ENCODE peak calls at places on chromosomes 11 and 22, in seven cellular contexts. A, F, Q, G, P, V and S are unnamed samples.

GRCh38 chr11:93817426-93818348 is 32.7 kb downstream of the VSTM5 start:
- DNase-seq in P (no peak), Q (no peak), G (no peak), A (no peak), V (no peak), F (no peak), S (no peak)

GRCh38 chr11:16895306-16895705 is 118.9 kb downstream of the PLEKHA7 start:
- DNase-seq in P (no peak), A (no peak), Q (peak), V (peak), F (no peak), G (no peak), S (no peak)

GRCh38 chr11:72781063-72781312 is 12.9 kb downstream of the STARD10 start:
- DNase-seq in Q (no peak), G (no peak), F (no peak), V (no peak), A (no peak), P (no peak), S (no peak)

GRCh38 chr22:44348963-44349950 is 36.5 kb upstream of the SHISAL1 start:
- DNase-seq in Q (no peak), G (no peak), F (no peak), V (no peak), P (no peak), A (no peak), S (no peak)

GRCh38 chr22:26374645-26375044 is 54.4 kb upstream of the ASPHD2 start:
- DNase-seq in P (no peak), Q (no peak), A (no peak), G (no peak), V (no peak), F (no peak), S (no peak)

GRCh38 chr11:34223021-34223813 is 117.8 kb downstream of the NAT10 start:
- DNase-seq in V (peak), A (no peak), Q (peak), G (peak), P (peak), F (no peak), S (no peak)

GRCh38 chr11:69368119-69368880 is 74.3 kb downstream of the MYEOV start:
- DNase-seq in P (no peak), F (no peak), Q (no peak), A (no peak), V (no peak), G (no peak), S (no peak)

GRCh38 chr22:35315141-35315854 is 15.6 kb downstream of the TOM1 start:
- DNase-seq in V (no peak), A (no peak), Q (no peak), P (no peak), G (no peak), F (no peak), S (no peak)

GRCh38 chr22:27153386-27153785 is 496.0 kb downstream of the MIAT start:
- DNase-seq in Q (peak), F (no peak), G (no peak), A (no peak), V (no peak), P (no peak), S (no peak)

GRCh38 chr11:69320756-69321741 is 27.1 kb downstream of the MYEOV start:
- DNase-seq in A (no peak), V (no peak), Q (peak), G (peak), F (no peak), P (peak), S (no peak)

GRCh38 chr11:78161937-78162336 is 22.5 kb upstream of the ALG8 start:
- DNase-seq in V (peak), Q (no peak), A (no peak), P (no peak), F (no peak), G (peak), S (no peak)

GRCh38 chr22:29155966-29156365 is 49.7 kb upstream of the EMID1 start:
- DNase-seq in G (no peak), A (no peak), P (no peak), F (no peak), V (no peak), Q (no peak), S (no peak)

GRCh38 chr22:44718418-44718817 is 16.4 kb downstream of the PRR5 start:
- DNase-seq in Q (no peak), A (no peak), G (no peak), F (no peak), V (no peak), P (no peak), S (no peak)

GRCh38 chr22:19805821-19806212 is 45.2 kb downstream of the TBX1 start:
- DNase-seq in V (no peak), A (no peak), F (no peak), P (no peak), G (no peak), Q (peak), S (no peak)

GRCh38 chr11:44110231-44110679 is 14.8 kb downstream of the EXT2 start:
- DNase-seq in Q (peak), P (peak), G (peak), F (peak), V (peak), A (peak), S (peak)

GRCh38 chr22:29146101-29146560 is 59.6 kb upstream of the EMID1 start:
- DNase-seq in V (no peak), Q (no peak), F (no peak), A (no peak), P (no peak), G (no peak), S (no peak)

GRCh38 chr11:18295316-18295715 is 26.6 kb downstream of the HPS5 start:
- DNase-seq in A (no peak), Q (no peak), F (no peak), V (no peak), G (no peak), P (no peak), S (no peak)

GRCh38 chr11:19980957-19981669 is 179.2 kb downstream of the DBX1 start:
- DNase-seq in V (peak), A (peak), P (peak), Q (no peak), G (peak), F (no peak), S (no peak)

GRCh38 chr11:123145661-123146060 is 49.4 kb downstream of the CLMP start:
- DNase-seq in Q (peak), V (no peak), A (no peak), G (no peak), P (no peak), F (no peak), S (no peak)

GRCh38 chr11:14676068-14676467 is 32.5 kb downstream of the PDE3B start:
- DNase-seq in G (no peak), P (no peak), V (no peak), A (no peak), F (no peak), Q (no peak), S (no peak)

GRCh38 chr11:20134991-20135736 is 25.1 kb downstream of the DBX1 start:
- DNase-seq in Q (no peak), A (no peak), F (no peak), V (no peak), P (no peak), G (no peak), S (no peak)

GRCh38 chr11:15618583-15619032 is 503.9 kb downstream of the INSC start:
- DNase-seq in V (no peak), F (no peak), P (no peak), A (no peak), G (no peak), Q (no peak), S (no peak)

GRCh38 chr22:46131151-46131587 is 19.2 kb upstream of the PPARA start:
- DNase-seq in F (no peak), A (no peak), Q (no peak), V (no peak), P (no peak), G (no peak), S (no peak)

GRCh38 chr22:17479129-17479528 is 84.2 kb upstream of the SLC25A18 start:
- DNase-seq in V (no peak), Q (no peak), P (no peak), G (no peak), F (no peak), A (no peak), S (no peak)

GRCh38 chr11:36091256-36091811 is 147.5 kb downstream of the LDLRAD3 start:
- DNase-seq in A (no peak), F (no peak), G (peak), P (peak), Q (peak), V (peak), S (no peak)

GRCh38 chr11:14578551-14578956 is 58.4 kb upstream of the PSMA1 start:
- DNase-seq in A (peak), G (peak), V (peak), P (peak), F (peak), Q (peak), S (peak)

GRCh38 chr22:19611590-19611989 is 87.4 kb upstream of the CLDN5 start:
- DNase-seq in P (no peak), Q (no peak), G (no peak), V (no peak), A (no peak), F (no peak), S (no peak)

GRCh38 chr11:20518323-20518834 is 81.0 kb upstream of the SLC6A5 start:
- DNase-seq in G (no peak), V (no peak), P (no peak), Q (no peak), A (no peak), F (no peak), S (no peak)

GRCh38 chr22:44920183-44920582 is 89.6 kb downstream of the PHF21B start:
- DNase-seq in F (no peak), G (no peak), V (no peak), A (no peak), P (no peak), Q (no peak), S (no peak)

GRCh38 chr11:128244896-128245295 is 342.5 kb downstream of the ETS1 start:
- DNase-seq in G (peak), V (peak), Q (peak), A (no peak), P (no peak), F (no peak), S (no peak)

GRCh38 chr22:38218661-38219331 is 17.0 kb downstream of the MAFF start:
- DNase-seq in A (no peak), Q (peak), F (peak), G (peak), V (peak), P (peak), S (no peak)

GRCh38 chr22:46066691-46067090 is 83.6 kb upstream of the PPARA start:
- DNase-seq in F (no peak), Q (peak), V (no peak), G (peak), P (peak), A (peak), S (no peak)

GRCh38 chr11:35180311-35181233 is 41.6 kb downstream of the CD44 start:
- DNase-seq in V (no peak), G (peak), P (peak), A (no peak), Q (peak), F (no peak), S (no peak)